ENCODE peak calls at places on chromosomes 5 and 9, in six cellular contexts. H is iPS-NIHi11; B is activated effector memory CD4-positive, alpha-beta T cell treated with Interleukin-2 at 50 U/mL for 16 hours; C is GM04504; R is COR-L47; Y is activated CD4-positive, alpha-beta T cell treated with anti-CD3 and anti-CD28 coated beads, Interleukin-2, amount 10 ng/mL, durations not matched to agents 7 days and 5 days. L is an unnamed sample.
A peak's percentile ranks its signal among the peaks of the same experiment; 100 is the strongest.

GRCh38 chr5:124796495-124796894 is 50.1 kb upstream of the ZNF608 start:
- DNase-seq in H (no peak), B (no peak), C (no peak), R (no peak), Y (no peak), L (no peak)

GRCh38 chr5:143425835-143426234 is 22.3 kb upstream of the NR3C1 start:
- DNase-seq in H (no peak), B (no peak), C (no peak), R (no peak), Y (no peak), L (no peak)

GRCh38 chr9:69307446-69308216 is 17.4 kb upstream of the ENTREP1 start:
- DNase-seq in H (peak; percentile 71), B (no peak), C (peak; percentile 10), R (no peak), Y (no peak), L (peak; percentile 84)

GRCh38 chr5:53730938-53731337 is 170.5 kb downstream of the NDUFS4 start:
- DNase-seq in H (no peak), B (no peak), C (no peak), R (no peak), Y (no peak), L (no peak)

GRCh38 chr5:148760945-148761638 is 65.3 kb upstream of the ADRB2 start:
- DNase-seq in H (no peak), B (no peak), C (no peak), R (no peak), Y (no peak), L (no peak)

GRCh38 chr9:112072721-112073553 is 102.2 kb downstream of the SUSD1 start:
- DNase-seq in H (no peak), B (no peak), C (peak; percentile 62), R (no peak), Y (no peak), L (peak; percentile 95)

GRCh38 chr5:116497648-116498047 is 77.0 kb downstream of the SEMA6A start:
- DNase-seq in H (no peak), B (no peak), C (no peak), R (no peak), Y (no peak), L (no peak)

GRCh38 chr9:68996457-68996856 is 17.5 kb downstream of the PRKACG start:
- DNase-seq in H (no peak), B (no peak), C (no peak), R (no peak), Y (no peak), L (no peak)

GRCh38 chr9:14347408-14348224 is 33.7 kb upstream of the NFIB start:
- DNase-seq in H (peak; percentile 66), B (no peak), C (no peak), R (peak; percentile 83), Y (no peak), L (no peak)

GRCh38 chr9:124771867-124772621 is 933 bp upstream of the NR6A1 start:
- DNase-seq in H (peak; percentile 80), B (no peak), C (no peak), R (peak; percentile 56), Y (peak; percentile 25), L (peak; percentile 74)

GRCh38 chr5:1883120-1883924 is 597 bp upstream of the IRX4 start:
- DNase-seq in H (no peak), B (no peak), C (no peak), R (no peak), Y (no peak), L (no peak)

GRCh38 chr9:94928696-94929372 is 202.3 kb downstream of the AOPEP start:
- DNase-seq in H (peak; percentile 36), B (no peak), C (no peak), R (peak; percentile 20), Y (no peak), L (peak; percentile 36)

GRCh38 chr5:176513788-176514187 is 23.4 kb downstream of the RNF44 start:
- DNase-seq in H (no peak), B (no peak), C (no peak), R (no peak), Y (no peak), L (no peak)

GRCh38 chr5:67149933-67150523 is 46.6 kb downstream of the CD180 start:
- DNase-seq in H (peak; percentile 32), B (no peak), C (no peak), R (peak; percentile 12), Y (no peak), L (peak; percentile 67)

GRCh38 chr9:93962561-93963440 is 7.6 kb upstream of the BARX1 start:
- DNase-seq in H (peak; percentile 76), B (peak; percentile 61), C (peak; percentile 44), R (peak; percentile 87), Y (peak; percentile 86), L (peak; percentile 92)

GRCh38 chr9:108759835-108760234 is 96.0 kb downstream of the ACTL7B start:
- DNase-seq in H (no peak), B (no peak), C (no peak), R (peak; percentile 45), Y (no peak), L (no peak)